ENCODE peak calls at places on chromosome 1, in seven cellular contexts. One of them, this sample, is unnamed.

GRCh38 chr1:155043259-155043658 is 7.9 kb upstream of the ADAM15 start:
- DNase-seq in HepG2: no peak
- DNase-seq in H1: no peak
- DNase-seq in GM12891: no peak
- DNase-seq in GM12878: no peak
- DNase-seq in SK-N-SH: no peak
- DNase-seq in K562: no peak
- DNase-seq in this sample: no peak

GRCh38 chr1:181119076-181119989 is 30.8 kb downstream of the IER5 start:
- DNase-seq in HepG2: no peak
- DNase-seq in H1: no peak
- DNase-seq in GM12891: no peak
- DNase-seq in GM12878: no peak
- DNase-seq in SK-N-SH: no peak
- DNase-seq in K562: no peak
- DNase-seq in this sample: no peak

GRCh38 chr1:92784051-92784638 is 763 bp downstream of the EVI5 start:
- DNase-seq in HepG2: peak
- DNase-seq in H1: no peak
- DNase-seq in GM12891: peak
- DNase-seq in GM12878: peak
- DNase-seq in SK-N-SH: no peak
- DNase-seq in K562: no peak
- DNase-seq in this sample: peak

GRCh38 chr1:12184008-12184681 is 17.4 kb downstream of the TNFRSF1B start:
- DNase-seq in HepG2: peak
- DNase-seq in H1: no peak
- DNase-seq in GM12891: no peak
- DNase-seq in GM12878: no peak
- DNase-seq in SK-N-SH: peak
- DNase-seq in K562: peak
- DNase-seq in this sample: no peak

GRCh38 chr1:197965132-197965707 is 48.0 kb downstream of the LHX9 start:
- DNase-seq in HepG2: no peak
- DNase-seq in H1: no peak
- DNase-seq in GM12891: no peak
- DNase-seq in GM12878: no peak
- DNase-seq in SK-N-SH: no peak
- DNase-seq in K562: no peak
- DNase-seq in this sample: no peak

GRCh38 chr1:169443923-169444322 is 16.6 kb upstream of the CCDC181 start:
- DNase-seq in HepG2: no peak
- DNase-seq in H1: no peak
- DNase-seq in GM12891: no peak
- DNase-seq in GM12878: no peak
- DNase-seq in SK-N-SH: no peak
- DNase-seq in K562: no peak
- DNase-seq in this sample: no peak

GRCh38 chr1:199287632-199288031 is 648.8 kb downstream of the PTPRC start:
- DNase-seq in HepG2: no peak
- DNase-seq in H1: no peak
- DNase-seq in GM12891: no peak
- DNase-seq in GM12878: no peak
- DNase-seq in SK-N-SH: no peak
- DNase-seq in K562: no peak
- DNase-seq in this sample: no peak

GRCh38 chr1:30265127-30266070 is 458.0 kb downstream of the MATN1 start:
- DNase-seq in HepG2: no peak
- DNase-seq in H1: no peak
- DNase-seq in GM12891: no peak
- DNase-seq in GM12878: no peak
- DNase-seq in SK-N-SH: no peak
- DNase-seq in K562: no peak
- DNase-seq in this sample: no peak

GRCh38 chr1:181592261-181592859 is 109.0 kb downstream of the CACNA1E start:
- DNase-seq in HepG2: no peak
- DNase-seq in H1: no peak
- DNase-seq in GM12891: no peak
- DNase-seq in GM12878: no peak
- DNase-seq in SK-N-SH: no peak
- DNase-seq in K562: no peak
- DNase-seq in this sample: no peak

GRCh38 chr1:31593770-31594632 is 17.7 kb downstream of the TINAGL1 start:
- DNase-seq in HepG2: peak
- DNase-seq in H1: peak
- DNase-seq in GM12891: peak
- DNase-seq in GM12878: peak
- DNase-seq in SK-N-SH: peak
- DNase-seq in K562: peak
- DNase-seq in this sample: peak

GRCh38 chr1:182617075-182617429 is 12.9 kb upstream of the RGS16 start:
- DNase-seq in HepG2: no peak
- DNase-seq in H1: no peak
- DNase-seq in GM12891: no peak
- DNase-seq in GM12878: no peak
- DNase-seq in SK-N-SH: no peak
- DNase-seq in K562: no peak
- DNase-seq in this sample: no peak

GRCh38 chr1:33441088-33441745 is 10.3 kb upstream of the PHC2 start:
- DNase-seq in HepG2: peak
- DNase-seq in H1: no peak
- DNase-seq in GM12891: no peak
- DNase-seq in GM12878: no peak
- DNase-seq in SK-N-SH: no peak
- DNase-seq in K562: no peak
- DNase-seq in this sample: no peak

GRCh38 chr1:203480525-203481084 is 5.0 kb downstream of the PRELP start:
- DNase-seq in HepG2: no peak
- DNase-seq in H1: no peak
- DNase-seq in GM12891: no peak
- DNase-seq in GM12878: no peak
- DNase-seq in SK-N-SH: peak
- DNase-seq in K562: peak
- DNase-seq in this sample: no peak

GRCh38 chr1:23122023-23122738 is 46.5 kb downstream of the LUZP1 start:
- DNase-seq in HepG2: no peak
- DNase-seq in H1: no peak
- DNase-seq in GM12891: no peak
- DNase-seq in GM12878: no peak
- DNase-seq in SK-N-SH: no peak
- DNase-seq in K562: no peak
- DNase-seq in this sample: no peak

GRCh38 chr1:167442142-167442848 is 76.0 kb downstream of the CD247 start:
- DNase-seq in HepG2: peak
- DNase-seq in H1: peak
- DNase-seq in GM12891: peak
- DNase-seq in GM12878: no peak
- DNase-seq in SK-N-SH: peak
- DNase-seq in K562: peak
- DNase-seq in this sample: peak

GRCh38 chr1:17587693-17588047 is 48.2 kb downstream of the ARHGEF10L start:
- DNase-seq in HepG2: peak
- DNase-seq in H1: no peak
- DNase-seq in GM12891: no peak
- DNase-seq in GM12878: no peak
- DNase-seq in SK-N-SH: no peak
- DNase-seq in K562: no peak
- DNase-seq in this sample: no peak

GRCh38 chr1:211891708-211892107 is 61.1 kb upstream of the LPGAT1 start:
- DNase-seq in HepG2: no peak
- DNase-seq in H1: no peak
- DNase-seq in GM12891: no peak
- DNase-seq in GM12878: no peak
- DNase-seq in SK-N-SH: no peak
- DNase-seq in K562: no peak
- DNase-seq in this sample: no peak

GRCh38 chr1:182877842-182878241 is 38.7 kb downstream of the DHX9 start:
- DNase-seq in HepG2: no peak
- DNase-seq in H1: no peak
- DNase-seq in GM12891: no peak
- DNase-seq in GM12878: no peak
- DNase-seq in SK-N-SH: no peak
- DNase-seq in K562: no peak
- DNase-seq in this sample: no peak

GRCh38 chr1:193183019-193183643 is 3.3 kb downstream of the B3GALT2 start:
- DNase-seq in HepG2: peak
- DNase-seq in H1: no peak
- DNase-seq in GM12891: no peak
- DNase-seq in GM12878: no peak
- DNase-seq in SK-N-SH: peak
- DNase-seq in K562: peak
- DNase-seq in this sample: no peak

GRCh38 chr1:39214021-39214713 is 9.7 kb downstream of the MACF1 start:
- DNase-seq in HepG2: peak
- DNase-seq in H1: no peak
- DNase-seq in GM12891: no peak
- DNase-seq in GM12878: no peak
- DNase-seq in SK-N-SH: no peak
- DNase-seq in K562: peak
- DNase-seq in this sample: no peak

GRCh38 chr1:42420911-42421585 is 34.8 kb downstream of the ZMYND12 start:
- DNase-seq in HepG2: no peak
- DNase-seq in H1: no peak
- DNase-seq in GM12891: no peak
- DNase-seq in GM12878: no peak
- DNase-seq in SK-N-SH: peak
- DNase-seq in K562: no peak
- DNase-seq in this sample: no peak

GRCh38 chr1:87754036-87754603 is 425.4 kb downstream of the LMO4 start:
- DNase-seq in HepG2: no peak
- DNase-seq in H1: no peak
- DNase-seq in GM12891: no peak
- DNase-seq in GM12878: no peak
- DNase-seq in SK-N-SH: no peak
- DNase-seq in K562: peak
- DNase-seq in this sample: no peak

GRCh38 chr1:240401721-240402120 is 210.2 kb downstream of the GREM2 start:
- DNase-seq in HepG2: no peak
- DNase-seq in H1: no peak
- DNase-seq in GM12891: no peak
- DNase-seq in GM12878: no peak
- DNase-seq in SK-N-SH: no peak
- DNase-seq in K562: no peak
- DNase-seq in this sample: no peak

GRCh38 chr1:47436979-47437517 is 796 bp upstream of the FOXD2 start:
- DNase-seq in HepG2: no peak
- DNase-seq in H1: no peak
- DNase-seq in GM12891: peak
- DNase-seq in GM12878: no peak
- DNase-seq in SK-N-SH: peak
- DNase-seq in K562: no peak
- DNase-seq in this sample: no peak

GRCh38 chr1:23601968-23602876 is 42.9 kb upstream of the ID3 start:
- DNase-seq in HepG2: no peak
- DNase-seq in H1: no peak
- DNase-seq in GM12891: no peak
- DNase-seq in GM12878: no peak
- DNase-seq in SK-N-SH: no peak
- DNase-seq in K562: no peak
- DNase-seq in this sample: no peak

GRCh38 chr1:102219463-102219862 is 222.7 kb upstream of the OLFM3 start:
- DNase-seq in HepG2: no peak
- DNase-seq in H1: no peak
- DNase-seq in GM12891: no peak
- DNase-seq in GM12878: no peak
- DNase-seq in SK-N-SH: no peak
- DNase-seq in K562: no peak
- DNase-seq in this sample: no peak

GRCh38 chr1:226679853-226680516 is 59.1 kb downstream of the ITPKB start:
- DNase-seq in HepG2: no peak
- DNase-seq in H1: peak
- DNase-seq in GM12891: peak
- DNase-seq in GM12878: no peak
- DNase-seq in SK-N-SH: peak
- DNase-seq in K562: peak
- DNase-seq in this sample: peak
- TF ChIP-seq POLR2AphosphoS5 in HepG2: no peak
- TF ChIP-seq POLR2AphosphoS5 in H1: peak
- TF ChIP-seq POLR2AphosphoS5 in GM12891: no peak
- TF ChIP-seq POLR2AphosphoS5 in GM12878: no peak
- TF ChIP-seq POLR2AphosphoS5 in SK-N-SH: no peak
- TF ChIP-seq POLR2AphosphoS5 in K562: no peak
- TF ChIP-seq POLR2AphosphoS5 in this sample: peak

DNA sequence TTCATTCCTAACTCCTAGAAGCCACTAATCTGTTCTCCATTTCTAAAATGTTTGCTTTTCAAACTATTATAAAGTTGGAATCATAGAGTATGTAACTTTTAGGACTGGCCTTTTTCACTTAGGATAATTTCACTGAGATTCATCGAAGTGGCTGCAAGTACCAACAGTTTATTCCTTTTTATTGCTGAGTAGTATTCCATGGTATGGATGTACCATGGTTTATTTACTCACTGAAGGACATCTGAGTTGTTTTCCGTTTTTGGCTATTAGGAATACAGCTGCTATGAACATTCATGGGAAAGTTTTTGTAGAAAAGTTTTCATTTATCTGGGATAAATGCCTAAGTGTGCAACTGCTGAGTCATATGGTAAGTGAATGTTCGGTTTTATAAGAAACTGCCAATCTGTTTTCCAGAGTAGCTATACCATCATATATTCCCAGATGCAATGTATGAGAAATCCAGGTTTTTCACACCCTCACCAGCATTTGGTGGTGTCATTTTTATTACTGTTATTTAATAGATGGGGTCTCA is 66.3 kb downstream of the SLC27A3 start:
- DNase-seq in HepG2: no peak
- DNase-seq in H1: no peak
- DNase-seq in GM12891: no peak
- DNase-seq in GM12878: no peak
- DNase-seq in SK-N-SH: no peak
- DNase-seq in K562: no peak
- DNase-seq in this sample: no peak
- TF ChIP-seq TAF1 in HepG2: no peak
- TF ChIP-seq TAF1 in H1: no peak
- TF ChIP-seq TAF1 in GM12891: no peak
- TF ChIP-seq TAF1 in GM12878: no peak
- TF ChIP-seq TAF1 in SK-N-SH: no peak
- TF ChIP-seq TAF1 in K562: no peak
- TF ChIP-seq TAF1 in this sample: no peak

DNA sequence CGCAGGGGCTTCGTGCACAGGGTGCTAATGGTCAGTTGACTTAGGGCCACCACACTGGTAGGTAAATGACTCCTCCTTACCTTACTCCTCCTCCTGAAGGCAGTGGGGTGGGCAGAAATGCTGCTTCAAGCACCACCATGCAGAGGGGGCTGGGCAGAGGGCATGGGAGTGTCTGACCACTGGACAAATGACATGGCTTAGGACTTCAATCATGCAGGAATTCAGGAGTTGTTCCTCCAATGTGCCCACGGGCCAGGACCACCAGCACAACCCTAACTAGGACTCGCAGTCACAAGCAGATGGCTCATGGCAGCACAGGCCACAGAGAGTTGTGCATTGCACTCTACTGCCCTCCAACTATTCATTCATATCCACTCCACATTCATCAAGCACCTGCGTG is 65.7 kb downstream of the KCND3 start:
- DNase-seq in HepG2: no peak
- DNase-seq in H1: no peak
- DNase-seq in GM12891: no peak
- DNase-seq in GM12878: no peak
- DNase-seq in SK-N-SH: no peak
- DNase-seq in K562: no peak
- DNase-seq in this sample: no peak
- TF ChIP-seq POLR2AphosphoS5 in HepG2: no peak
- TF ChIP-seq POLR2AphosphoS5 in H1: no peak
- TF ChIP-seq POLR2AphosphoS5 in GM12891: no peak
- TF ChIP-seq POLR2AphosphoS5 in GM12878: no peak
- TF ChIP-seq POLR2AphosphoS5 in SK-N-SH: no peak
- TF ChIP-seq POLR2AphosphoS5 in K562: no peak
- TF ChIP-seq POLR2AphosphoS5 in this sample: no peak

GRCh38 chr1:54604572-54605370 is 18.6 kb downstream of the FAM151A start:
- DNase-seq in HepG2: no peak
- DNase-seq in H1: no peak
- DNase-seq in GM12891: no peak
- DNase-seq in GM12878: peak
- DNase-seq in SK-N-SH: no peak
- DNase-seq in K562: no peak
- DNase-seq in this sample: no peak
- TF ChIP-seq TAF1 in HepG2: no peak
- TF ChIP-seq TAF1 in H1: no peak
- TF ChIP-seq TAF1 in GM12891: no peak
- TF ChIP-seq TAF1 in GM12878: no peak
- TF ChIP-seq TAF1 in SK-N-SH: no peak
- TF ChIP-seq TAF1 in K562: no peak
- TF ChIP-seq TAF1 in this sample: no peak

This sample was measured in GM12892.